ENCODE peak calls at places on chromosome 18, in six cellular contexts. P is CD8-positive, alpha-beta T cell; L is CD8-positive, alpha-beta memory T cell; R is nephron progenitor cell; V is SJSA1; F is Calu3. Z is an unnamed sample.

GRCh38 chr18:76943542-76944339 is 121.4 kb downstream of the ZNF236 start:
- DNase-seq in V (no peak), F (no peak), L (no peak), R (no peak), P (no peak), Z (no peak)

GRCh38 chr18:41756141-41756540 is 198.9 kb upstream of the PIK3C3 start:
- DNase-seq in P (no peak), F (no peak), R (no peak), L (no peak), V (no peak), Z (no peak)

GRCh38 chr18:27652480-27653121 is 467.5 kb upstream of the CHST9 start:
- DNase-seq in L (no peak), P (no peak), F (no peak), V (no peak), R (no peak), Z (no peak)

GRCh38 chr18:52090005-52090404 is 250.0 kb upstream of the DCC start:
- DNase-seq in V (no peak), P (no peak), R (no peak), F (no peak), L (no peak), Z (no peak)

GRCh38 chr18:79606621-79607331 is 72.8 kb upstream of the CTDP1 start:
- DNase-seq in R (no peak), F (no peak), L (no peak), V (no peak), P (no peak), Z (no peak)

GRCh38 chr18:74836296-74837139 is 238.8 kb downstream of the ZNF407 start:
- DNase-seq in L (no peak), F (peak), R (no peak), V (no peak), P (no peak), Z (no peak)

GRCh38 chr18:79511671-79512301 is 116.1 kb downstream of the NFATC1 start:
- DNase-seq in L (no peak), V (peak), F (no peak), R (no peak), P (no peak), Z (peak)

GRCh38 chr18:30280861-30281470 is 761.6 kb downstream of the DSC3 start:
- DNase-seq in R (peak), P (no peak), V (no peak), F (peak), L (no peak), Z (no peak)

GRCh38 chr18:12391487-12392136 is 14.6 kb upstream of the AFG3L2 start:
- DNase-seq in V (peak), R (peak), P (no peak), F (peak), L (peak), Z (no peak)

GRCh38 chr18:55588876-55589595 is 1.0 kb upstream of the TCF4 start:
- DNase-seq in R (no peak), P (no peak), L (no peak), V (no peak), F (no peak), Z (no peak)

GRCh38 chr18:24766376-24766775 is 305.9 kb downstream of the HRH4 start:
- DNase-seq in P (no peak), V (no peak), R (no peak), L (no peak), F (no peak), Z (no peak)

GRCh38 chr18:27845897-27846296 is 331.0 kb downstream of the CDH2 start:
- DNase-seq in L (no peak), P (no peak), R (no peak), V (no peak), F (no peak), Z (no peak)

GRCh38 chr18:21179590-21180220 is 62.3 kb upstream of the GREB1L start:
- DNase-seq in L (no peak), R (peak), V (peak), P (no peak), F (peak), Z (no peak)

GRCh38 chr18:9380571-9381390 is 46.2 kb downstream of the TWSG1 start:
- DNase-seq in R (no peak), P (no peak), V (no peak), F (no peak), L (no peak), Z (no peak)

GRCh38 chr18:37264956-37265355 is 300.6 kb downstream of the CELF4 start:
- DNase-seq in P (no peak), R (no peak), F (no peak), V (no peak), L (no peak), Z (no peak)

GRCh38 chr18:26741041-26741440 is 124.5 kb downstream of the AQP4 start:
- DNase-seq in V (no peak), P (no peak), L (no peak), F (no peak), R (no peak), Z (no peak)

GRCh38 chr18:73594749-73595148 is 552.9 kb downstream of the FBXO15 start:
- DNase-seq in R (no peak), L (no peak), V (no peak), P (no peak), F (no peak), Z (no peak)

GRCh38 chr18:9736942-9737813 is 29.1 kb downstream of the RAB31 start:
- DNase-seq in F (peak), P (no peak), L (no peak), V (no peak), R (peak), Z (no peak)

GRCh38 chr18:78790511-78790910 is 189.1 kb upstream of the SALL3 start:
- DNase-seq in R (no peak), P (no peak), L (no peak), V (no peak), F (no peak), Z (no peak)

GRCh38 chr18:56001576-56001975 is 413.6 kb upstream of the TCF4 start:
- DNase-seq in R (no peak), F (no peak), L (no peak), V (no peak), P (no peak), Z (no peak)

GRCh38 chr18:10418836-10419235 is 35.6 kb upstream of the APCDD1 start:
- DNase-seq in L (no peak), P (no peak), F (no peak), V (no peak), R (no peak), Z (no peak)